ENCODE peak calls at places on chromosome 13, in eight cellular contexts. P, B, I, W, O, Q, X and V are unnamed samples.

GRCh38 chr13:114076329-114076761 is 56.1 kb downstream of the RASA3 start:
- DNase-seq in P (peak; percentile 13), B (no peak), I (peak; percentile 29), W (no peak), O (no peak), Q (no peak), X (no peak), V (peak; percentile 20)

GRCh38 chr13:66414196-66414800 is 815.8 kb downstream of the PCDH9 start:
- DNase-seq in P (no peak), B (no peak), I (no peak), W (no peak), O (no peak), Q (no peak), X (no peak), V (no peak)

GRCh38 chr13:73317140-73317539 is 258.3 kb downstream of the KLF5 start:
- DNase-seq in P (no peak), B (no peak), I (no peak), W (no peak), O (no peak), Q (no peak), X (no peak), V (no peak)

GRCh38 chr13:98482476-98483444 is 94.1 kb downstream of the STK24 start:
- DNase-seq in P (peak; percentile 74), B (peak; percentile 50), I (peak; percentile 81), W (no peak), O (peak; percentile 33), Q (no peak), X (peak; percentile 87), V (peak; percentile 36)

GRCh38 chr13:46296920-46297319 is 85.2 kb downstream of the LRRC63 start:
- DNase-seq in P (no peak), B (no peak), I (no peak), W (peak; percentile 93), O (no peak), Q (peak; percentile 23), X (peak; percentile 87), V (no peak)

GRCh38 chr13:31587696-31588266 is 151.5 kb upstream of the RXFP2 start:
- DNase-seq in P (no peak), B (no peak), I (no peak), W (no peak), O (no peak), Q (no peak), X (no peak), V (no peak)

GRCh38 chr13:29310806-29311205 is 284.7 kb downstream of the SLC7A1 start:
- DNase-seq in P (no peak), B (no peak), I (no peak), W (no peak), O (no peak), Q (no peak), X (no peak), V (no peak)

GRCh38 chr13:48159436-48160225 is 64.7 kb upstream of the MED4 start:
- DNase-seq in P (no peak), B (no peak), I (no peak), W (no peak), O (peak; percentile 48), Q (peak; percentile 45), X (peak; percentile 59), V (no peak)

GRCh38 chr13:99028890-99029289 is 51.0 kb upstream of the DOCK9 start:
- DNase-seq in P (no peak), B (no peak), I (no peak), W (no peak), O (no peak), Q (no peak), X (no peak), V (no peak)

GRCh38 chr13:106373304-106373988 is 162.0 kb downstream of the EFNB2 start:
- DNase-seq in P (no peak), B (no peak), I (no peak), W (no peak), O (no peak), Q (no peak), X (no peak), V (no peak)

GRCh38 chr13:50733392-50733791 is 110.1 kb downstream of the DLEU7 start:
- DNase-seq in P (no peak), B (no peak), I (no peak), W (no peak), O (no peak), Q (no peak), X (no peak), V (no peak)

GRCh38 chr13:78978381-78978998 is 319.5 kb upstream of the OBI1 start:
- DNase-seq in P (no peak), B (no peak), I (no peak), W (peak; percentile 42), O (peak; percentile 37), Q (peak; percentile 18), X (no peak), V (no peak)

GRCh38 chr13:62324842-62325241 is 909.2 kb upstream of the PCDH20 start:
- DNase-seq in P (no peak), B (no peak), I (no peak), W (no peak), O (no peak), Q (no peak), X (no peak), V (no peak)

GRCh38 chr13:52786747-52787146 is 47.1 kb upstream of the CNMD start:
- DNase-seq in P (no peak), B (peak; percentile 71), I (no peak), W (no peak), O (no peak), Q (no peak), X (peak; percentile 21), V (no peak)

GRCh38 chr13:22665531-22665930 is 515.2 kb upstream of the SGCG start:
- DNase-seq in P (no peak), B (no peak), I (no peak), W (no peak), O (no peak), Q (no peak), X (no peak), V (no peak)

GRCh38 chr13:94811753-94812152 is 99.4 kb upstream of the SOX21 start:
- DNase-seq in P (no peak), B (no peak), I (no peak), W (no peak), O (no peak), Q (no peak), X (no peak), V (no peak)

GRCh38 chr13:32098275-32098674 is 66.7 kb downstream of the FRY start:
- DNase-seq in P (no peak), B (no peak), I (no peak), W (no peak), O (no peak), Q (no peak), X (no peak), V (no peak)

GRCh38 chr13:24083141-24083540 is 77.4 kb upstream of the SPATA13 start:
- DNase-seq in P (no peak), B (no peak), I (no peak), W (no peak), O (no peak), Q (no peak), X (no peak), V (no peak)